ENCODE peak calls at places on chromosomes 7 and 10, in nine cellular contexts. V is right lobe of liver, H is ovary, U is testis, B is upper lobe of left lung, S is stomach, Z is transverse colon, X is IMR-90, I is A549. P is an unnamed sample.

GRCh38 chr10:2925631-2926030 is 141.7 kb upstream of the PFKP start:
- DNase-seq in X (peak), B (peak), U (peak), I (no peak), Z (peak), H (no peak), V (no peak), S (peak), P (peak)

GRCh38 chr10:15387021-15387420 is 15.9 kb upstream of the FAM171A1 start:
- DNase-seq in B (no peak), I (no peak), H (no peak), X (no peak), S (no peak), Z (no peak), U (no peak), V (no peak), P (no peak)

GRCh38 chr7:3835102-3835501 is 534.0 kb downstream of the SDK1 start:
- DNase-seq in Z (peak), H (no peak), X (no peak), S (no peak), U (no peak), V (no peak), I (no peak), B (no peak), P (no peak)

GRCh38 chr7:111540199-111540815 is 22.0 kb downstream of the IMMP2L start:
- DNase-seq in X (no peak), S (no peak), V (peak), Z (no peak), B (peak), U (no peak), I (no peak), H (no peak), P (no peak)

GRCh38 chr10:14712991-14713422 is 61.7 kb downstream of the FAM107B start:
- DNase-seq in U (no peak), V (no peak), B (no peak), I (no peak), H (no peak), X (peak), S (no peak), Z (no peak), P (no peak)

GRCh38 chr10:44956176-44956575 is 3.4 kb upstream of the RASSF4 start:
- DNase-seq in Z (no peak), H (peak), U (no peak), S (no peak), V (peak), X (no peak), B (peak), I (no peak), P (peak)

GRCh38 chr7:94580601-94581000 is 71.0 kb downstream of the CASD1 start:
- DNase-seq in X (peak), U (no peak), S (no peak), B (peak), V (no peak), I (peak), H (no peak), Z (no peak), P (no peak)

GRCh38 chr10:129766611-129767550 is 197.2 kb downstream of the EBF3 start:
- DNase-seq in I (no peak), S (peak), B (peak), X (no peak), H (no peak), U (peak), V (peak), Z (peak), P (peak)

GRCh38 chr10:21517134-21517982 is 8.1 kb downstream of the SKIDA1 start:
- DNase-seq in B (peak), U (peak), S (peak), V (peak), X (peak), I (peak), Z (no peak), H (peak), P (peak)

GRCh38 chr7:138565451-138566114 is 105.5 kb downstream of the TRIM24 start:
- DNase-seq in S (no peak), I (no peak), V (peak), X (peak), U (peak), H (no peak), Z (no peak), B (no peak), P (no peak)

DNA sequence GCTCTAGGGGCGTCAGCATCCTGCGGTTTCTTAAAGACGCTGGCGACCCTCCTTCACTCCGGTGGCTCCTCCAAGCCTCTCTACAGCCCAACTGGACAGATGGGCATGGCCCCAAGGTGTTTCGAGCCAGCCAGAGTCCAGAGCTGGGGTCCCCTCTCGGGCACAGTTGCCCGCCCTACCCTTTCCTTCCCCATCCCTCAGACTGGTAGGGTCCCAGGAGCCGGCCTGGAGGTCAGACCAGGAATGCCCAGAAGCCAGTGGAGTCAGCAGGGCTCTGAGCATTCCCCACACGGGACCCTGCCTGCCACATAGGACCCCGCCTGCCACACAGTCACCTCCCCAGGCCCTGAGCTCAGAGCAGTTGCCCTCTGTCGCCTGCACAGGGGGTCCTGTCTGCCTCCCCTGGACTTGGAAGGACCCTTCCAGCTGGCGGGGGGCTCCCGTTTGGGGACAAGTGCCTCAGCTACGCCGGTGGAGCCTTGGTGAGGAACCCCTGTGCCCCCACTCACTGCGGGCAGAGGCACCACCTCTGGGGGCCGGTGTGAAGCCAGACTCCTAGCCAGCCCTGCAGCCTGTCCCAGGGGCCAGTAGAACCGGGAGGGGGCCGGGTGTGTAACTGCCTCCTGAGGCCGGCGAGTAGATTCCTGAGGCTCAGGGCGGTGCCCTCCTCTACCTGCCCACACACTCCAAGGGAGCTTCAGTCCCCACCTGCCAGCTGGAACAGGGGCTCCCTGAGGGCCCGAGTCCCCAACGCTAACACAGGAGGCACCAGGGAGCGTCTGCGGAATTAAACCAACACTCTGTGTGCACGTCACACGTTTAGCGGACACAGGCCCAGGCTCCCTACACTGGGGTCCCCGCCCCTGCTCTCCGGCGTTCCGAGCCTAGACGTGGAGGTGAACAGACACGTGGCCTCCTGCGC is 19.4 kb upstream of the PDGFA start:
- DNase-seq in I (no peak), V (no peak), X (no peak), H (no peak), S (no peak), B (peak), Z (peak), U (no peak), P (no peak)
- TF ChIP-seq POLR2A in I (no peak), V (no peak), X (no peak), H (no peak), S (no peak), B (peak), Z (peak), U (no peak), P (no peak)

GRCh38 chr7:31052841-31053601 is 913 bp downstream of the ADCYAP1R1 start:
- DNase-seq in X (no peak), V (no peak), U (no peak), B (no peak), I (no peak), H (no peak), Z (no peak), S (no peak), P (no peak)

GRCh38 chr7:31054608-31055273 is 2.6 kb downstream of the ADCYAP1R1 start:
- DNase-seq in H (no peak), S (no peak), Z (no peak), V (no peak), X (no peak), U (no peak), B (no peak), I (no peak), P (no peak)

GRCh38 chr7:31051598-31052503 is at the start of gene ADCYAP1R1:
- DNase-seq in X (no peak), Z (no peak), B (no peak), S (no peak), I (no peak), U (peak), V (no peak), H (no peak), P (no peak)

GRCh38 chr7:31053986-31054385 is 1.9 kb downstream of the ADCYAP1R1 start:
- DNase-seq in I (no peak), S (no peak), X (no peak), Z (no peak), H (no peak), U (no peak), B (no peak), V (no peak), P (no peak)

GRCh38 chr7:31052504-31052840 is 364 bp downstream of the ADCYAP1R1 start:
- DNase-seq in B (no peak), I (no peak), V (no peak), H (no peak), Z (no peak), S (no peak), U (no peak), X (no peak), P (no peak)
- H3K4me3 ChIP-seq in B (peak), I (peak), V (peak), H (peak), Z (no peak), S (peak), U (peak), X (no peak), P (no peak)

GRCh38 chr7:70710011-70710480 is 421.9 kb upstream of the GALNT17 start:
- DNase-seq in V (no peak), X (peak), I (no peak), S (no peak), H (no peak), B (no peak), Z (no peak), U (no peak), P (no peak)
- TF ChIP-seq CTCF in V (no peak), X (no peak), I (no peak), S (no peak), H (no peak), B (no peak), Z (no peak), U (no peak), P (no peak)

DNA sequence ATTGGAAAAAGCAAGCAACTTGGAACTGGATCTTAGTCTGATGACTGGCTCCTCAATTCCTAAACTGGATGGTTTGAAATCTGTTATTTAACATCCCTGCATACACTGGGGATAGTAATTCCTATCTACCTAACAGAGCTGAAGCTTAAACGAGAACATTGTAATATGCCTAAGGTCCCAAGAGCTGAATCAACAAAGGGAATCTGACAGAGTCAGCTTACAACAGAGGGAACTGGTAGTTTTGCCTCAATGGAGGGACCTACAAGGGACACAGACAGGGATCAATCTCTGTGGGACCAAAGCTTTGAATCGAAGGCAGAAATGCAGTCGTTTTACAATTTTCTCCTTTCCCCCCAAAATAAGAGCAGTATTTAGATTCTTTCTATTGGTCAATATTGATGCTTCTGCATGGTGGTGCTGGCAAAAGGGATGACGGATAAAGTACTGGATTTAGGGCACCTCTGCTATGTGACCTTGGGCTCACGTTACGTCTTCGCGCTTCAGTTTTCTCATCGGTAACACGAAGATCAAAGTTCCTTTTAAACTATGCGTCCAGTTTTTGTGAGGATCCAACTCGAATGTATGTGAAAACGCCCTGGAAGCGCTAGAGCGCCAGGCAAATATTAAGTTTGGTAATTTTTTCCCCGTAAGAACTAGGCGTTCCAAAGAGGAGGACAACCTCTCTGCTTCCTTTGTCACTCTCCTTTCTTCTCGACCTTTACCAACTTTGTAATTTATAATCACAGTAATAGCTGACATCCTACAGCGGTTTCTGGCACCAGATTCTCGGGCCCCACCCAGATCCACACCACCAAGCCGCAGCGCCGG is 1.1 kb downstream of the ACTR1A start:
- DNase-seq in B (no peak), V (no peak), S (no peak), H (no peak), X (peak), U (no peak), Z (no peak), I (no peak), P (no peak)
- TF ChIP-seq POLR2A in B (no peak), V (peak), S (no peak), H (no peak), X (peak), U (no peak), Z (peak), I (no peak), P (no peak)

GRCh38 chr7:131066635-131067034 is 261.0 kb upstream of the MKLN1 start:
- DNase-seq in S (no peak), I (no peak), H (no peak), X (peak), B (no peak), U (no peak), V (no peak), Z (no peak), P (no peak)

GRCh38 chr7:131071786-131072504 is 255.7 kb upstream of the MKLN1 start:
- DNase-seq in Z (peak), I (no peak), S (peak), B (peak), H (peak), X (peak), V (peak), U (no peak), P (no peak)

GRCh38 chr7:131072505-131073091 is 255.1 kb upstream of the MKLN1 start:
- DNase-seq in H (no peak), U (no peak), V (no peak), I (peak), X (peak), Z (no peak), B (no peak), S (no peak), P (no peak)

GRCh38 chr7:131067220-131067619 is 260.5 kb upstream of the MKLN1 start:
- DNase-seq in B (no peak), H (no peak), S (no peak), I (no peak), V (no peak), U (no peak), Z (no peak), X (no peak), P (no peak)

GRCh38 chr7:131068604-131069021 is 259.1 kb upstream of the MKLN1 start:
- DNase-seq in U (no peak), B (no peak), S (no peak), I (peak), X (peak), H (no peak), Z (no peak), V (no peak), P (no peak)
- H3K4me3 ChIP-seq in U (no peak), B (no peak), S (no peak), I (no peak), X (no peak), H (no peak), Z (no peak), V (no peak), P (no peak)

GRCh38 chr10:8874972-8875371 is 820.5 kb downstream of the GATA3 start:
- DNase-seq in I (no peak), S (no peak), U (no peak), H (no peak), Z (no peak), X (no peak), B (no peak), V (no peak), P (no peak)
- TF ChIP-seq CTCF in I (no peak), S (no peak), U (no peak), H (no peak), Z (no peak), X (no peak), B (no peak), V (no peak), P (no peak)

GRCh38 chr10:95560288-95561199 is 627 bp downstream of the SORBS1 start:
- DNase-seq in X (peak), Z (peak), I (peak), U (peak), S (peak), H (peak), B (peak), V (peak), P (peak)

GRCh38 chr10:95558593-95559320 is 2.4 kb downstream of the SORBS1 start:
- DNase-seq in I (no peak), S (no peak), H (no peak), Z (no peak), X (no peak), U (no peak), B (no peak), V (no peak), P (no peak)

GRCh38 chr10:95556994-95557767 is 4.0 kb downstream of the SORBS1 start:
- DNase-seq in X (no peak), S (no peak), U (no peak), Z (no peak), I (no peak), H (no peak), B (no peak), V (no peak), P (no peak)

GRCh38 chr10:95561200-95562177 is at the start of gene SORBS1:
- DNase-seq in U (peak), V (peak), H (peak), X (peak), I (peak), S (peak), B (peak), Z (peak), P (peak)

DNA sequence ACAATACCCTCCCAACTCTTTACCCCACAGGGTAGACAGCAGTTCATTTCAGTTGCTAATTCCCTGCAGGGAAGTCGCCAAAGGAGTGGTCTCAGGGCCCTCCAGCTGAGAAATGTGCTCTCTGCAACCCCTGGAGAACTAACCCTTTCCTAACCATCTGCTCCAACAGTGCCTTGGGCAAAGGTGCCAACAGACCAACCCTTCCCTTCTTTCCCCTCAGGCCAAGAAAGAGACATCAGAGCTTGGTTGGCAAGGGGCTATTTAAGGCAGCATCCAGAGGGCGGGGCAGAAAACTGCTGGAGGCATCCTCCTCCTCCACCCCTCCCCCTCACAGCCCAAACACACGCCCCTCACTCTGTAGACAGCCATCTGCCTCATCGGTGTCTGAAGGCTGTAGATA is 1.7 kb downstream of the SORBS1 start:
- DNase-seq in U (no peak), X (no peak), H (no peak), Z (no peak), B (no peak), I (no peak), V (no peak), S (no peak), P (no peak)
- TF ChIP-seq POLR2A in U (no peak), X (no peak), H (no peak), Z (peak), B (no peak), I (no peak), V (no peak), S (no peak), P (no peak)

DNA sequence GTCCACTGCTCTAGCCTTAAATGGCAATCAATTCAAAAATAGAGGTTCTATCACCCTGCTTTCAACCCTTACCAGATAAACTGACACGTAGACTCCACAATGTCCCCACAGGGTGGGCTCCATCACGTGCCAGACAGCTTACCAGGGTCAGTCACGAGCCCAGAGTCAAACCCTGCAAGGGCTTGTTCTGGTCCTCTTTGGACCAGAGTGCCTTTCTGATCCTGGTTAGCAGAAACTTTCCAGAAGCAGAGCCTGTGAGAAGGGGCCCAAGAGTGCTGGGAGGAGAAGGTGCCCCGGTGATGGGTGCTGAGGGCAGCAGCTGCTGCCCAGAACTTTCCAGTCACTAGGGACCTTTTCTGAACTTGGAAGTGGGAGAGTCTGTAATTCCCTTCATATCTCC is 354 bp upstream of the GIMAP5 start:
- DNase-seq in B (no peak), X (no peak), S (no peak), V (no peak), I (no peak), Z (no peak), U (no peak), H (no peak), P (no peak)
- H3K4me3 ChIP-seq in B (peak), X (no peak), S (peak), V (peak), I (no peak), Z (no peak), U (no peak), H (no peak), P (no peak)